ENCODE peak calls at places on chromosomes 6 and 20, in eight cellular contexts. V is epithelial cell of esophagus; O is cardiac muscle cell; S is A172; H is BE2C; F is activated CD4-positive, alpha-beta T cell treated with anti-CD3 and anti-CD28 coated beads, Interleukin-2, amount 50 U/mL, for 24 hours; C is SJSA1; X is T-helper 9 cell. D is an unnamed sample.

GRCh38 chr6:31728767-31729514 is at the start of gene DDAH2:
- DNase-seq in V (no peak), O (no peak), H (no peak), C (no peak), S (no peak), X (no peak), F (no peak), D (no peak)

GRCh38 chr6:148747145-148747492 is 289 bp downstream of the UST start:
- DNase-seq in V (no peak), H (peak; percentile 6), S (no peak), O (peak; percentile 72), C (no peak), X (no peak), F (no peak), D (peak; percentile 64)

GRCh38 chr6:52910091-52910490 is 593 bp upstream of the GSTA3 start:
- DNase-seq in H (no peak), S (no peak), V (no peak), O (peak; percentile 11), C (no peak), F (no peak), X (no peak), D (no peak)

GRCh38 chr20:20568604-20569205 is 143.7 kb downstream of the RALGAPA2 start:
- DNase-seq in C (no peak), X (no peak), V (peak; percentile 60), F (peak; percentile 22), O (peak; percentile 63), H (peak; percentile 43), S (peak; percentile 13), D (no peak)

GRCh38 chr6:112338310-112338709 is 8.8 kb upstream of the RFPL4B start:
- DNase-seq in X (no peak), C (no peak), H (no peak), F (no peak), V (peak; percentile 16), S (peak; percentile 40), O (no peak), D (no peak)

GRCh38 chr20:48523191-48523757 is 304.5 kb downstream of the PREX1 start:
- DNase-seq in F (no peak), X (no peak), S (peak; percentile 77), V (peak; percentile 53), C (peak; percentile 11), O (peak; percentile 91), H (no peak), D (no peak)

GRCh38 chr20:8837396-8837795 is 231.5 kb upstream of the PLCB4 start:
- DNase-seq in V (peak; percentile 44), S (peak; percentile 73), O (peak; percentile 21), H (no peak), C (no peak), X (no peak), F (no peak), D (no peak)

GRCh38 chr20:55830124-55830828 is 175.0 kb downstream of the CBLN4 start:
- DNase-seq in X (no peak), H (no peak), V (no peak), F (no peak), C (no peak), S (no peak), O (no peak), D (no peak)

GRCh38 chr20:15446373-15446772 is 1109.0 kb upstream of the FLRT3 start:
- DNase-seq in O (no peak), S (peak; percentile 33), C (no peak), X (no peak), H (no peak), F (no peak), V (peak; percentile 47), D (peak; percentile 22)

GRCh38 chr20:61696181-61696735 is 369.4 kb downstream of the TAF4 start:
- DNase-seq in O (no peak), S (no peak), V (no peak), H (no peak), C (no peak), X (no peak), F (no peak), D (peak; percentile 38)

GRCh38 chr6:13445005-13445743 is 42.2 kb downstream of the GFOD1 start:
- DNase-seq in O (peak; percentile 79), C (no peak), V (peak; percentile 89), H (peak; percentile 88), F (no peak), S (no peak), X (no peak), D (peak; percentile 79)

GRCh38 chr6:113998811-113999210 is 27.9 kb upstream of the HDAC2 start:
- DNase-seq in F (no peak), V (no peak), H (no peak), C (no peak), X (no peak), O (no peak), S (no peak), D (no peak)

GRCh38 chr6:91273729-91274128 is 686.9 kb upstream of the MAP3K7 start:
- DNase-seq in H (peak; percentile 37), V (no peak), X (no peak), C (no peak), O (peak; percentile 25), F (no peak), S (no peak), D (peak; percentile 68)

GRCh38 chr6:54133186-54133585 is 21.9 kb downstream of the MLIP start:
- DNase-seq in S (no peak), V (no peak), X (no peak), F (no peak), H (no peak), O (no peak), C (no peak), D (no peak)

GRCh38 chr6:150016324-150017185 is 8.8 kb downstream of the RAET1L start:
- DNase-seq in C (peak; percentile 52), O (peak; percentile 74), X (peak; percentile 41), H (peak; percentile 50), F (peak; percentile 66), S (peak; percentile 49), V (peak; percentile 71), D (no peak)

GRCh38 chr6:157561929-157562810 is 181.2 kb downstream of the ZDHHC14 start:
- DNase-seq in H (no peak), F (no peak), X (no peak), O (no peak), C (no peak), S (no peak), V (no peak), D (no peak)

GRCh38 chr6:70706491-70707123 is 38.9 kb downstream of the SMAP1 start:
- DNase-seq in O (peak; percentile 71), X (no peak), S (peak; percentile 25), H (no peak), C (peak; percentile 31), F (peak; percentile 27), V (peak; percentile 53), D (no peak)

GRCh38 chr6:11798096-11798495 is 19.5 kb upstream of the ADTRP start:
- DNase-seq in X (no peak), S (no peak), H (no peak), F (no peak), C (peak; percentile 10), O (no peak), V (no peak), D (no peak)

GRCh38 chr20:60695223-60695622 is 556.8 kb upstream of the CDH4 start:
- DNase-seq in V (peak; percentile 32), S (no peak), C (no peak), O (peak; percentile 61), H (no peak), X (no peak), F (no peak), D (no peak)

GRCh38 chr20:59207742-59208357 is 44.2 kb downstream of the ZNF831 start:
- DNase-seq in V (peak; percentile 25), F (peak; percentile 77), O (peak; percentile 31), S (peak; percentile 11), X (peak; percentile 80), H (peak; percentile 68), C (no peak), D (peak; percentile 67)

GRCh38 chr6:132598473-132598872 is 8.9 kb upstream of the TAAR5 start:
- DNase-seq in H (peak; percentile 13), X (no peak), C (no peak), F (no peak), V (peak; percentile 37), S (peak; percentile 2), O (peak; percentile 2), D (no peak)

GRCh38 chr6:144190051-144190450 is 39.7 kb downstream of the STX11 start:
- DNase-seq in V (no peak), O (no peak), C (no peak), X (no peak), S (no peak), H (no peak), F (no peak), D (no peak)

GRCh38 chr6:11653028-11653583 is 115.6 kb downstream of the TMEM170B start:
- DNase-seq in X (no peak), F (peak; percentile 24), S (peak; percentile 89), H (peak; percentile 38), O (peak; percentile 91), V (peak; percentile 68), C (peak; percentile 97), D (no peak)

D was measured in psoas muscle.